ENCODE peak calls at places on chromosome 1, in seven cellular contexts. One of them, this sample, is unnamed.

GRCh38 chr1:62304975-62305374 is 14.3 kb downstream of the KANK4 start:
- DNase-seq in ovary: no peak
- DNase-seq in thoracic aorta: no peak
- DNase-seq in aorta: no peak
- DNase-seq in prostate gland: no peak
- DNase-seq in cardiac muscle cell: no peak
- DNase-seq in neural progenitor cell: no peak
- DNase-seq in this sample: no peak

GRCh38 chr1:35988237-35988636 is 57.3 kb downstream of the AGO3 start:
- DNase-seq in ovary: no peak
- DNase-seq in thoracic aorta: no peak
- DNase-seq in aorta: no peak
- DNase-seq in prostate gland: no peak
- DNase-seq in cardiac muscle cell: no peak
- DNase-seq in neural progenitor cell: no peak
- DNase-seq in this sample: no peak

GRCh38 chr1:1318131-1318652 is 6.3 kb downstream of the INTS11 start:
- DNase-seq in ovary: peak; percentile 89
- DNase-seq in thoracic aorta: peak; percentile 73
- DNase-seq in aorta: peak; percentile 92
- DNase-seq in prostate gland: peak; percentile 86
- DNase-seq in cardiac muscle cell: peak; percentile 96
- DNase-seq in neural progenitor cell: no peak
- DNase-seq in this sample: no peak

GRCh38 chr1:197314672-197315071 is 46.6 kb downstream of the CRB1 start:
- DNase-seq in ovary: no peak
- DNase-seq in thoracic aorta: no peak
- DNase-seq in aorta: no peak
- DNase-seq in prostate gland: no peak
- DNase-seq in cardiac muscle cell: no peak
- DNase-seq in neural progenitor cell: no peak
- DNase-seq in this sample: no peak

GRCh38 chr1:244052011-244052727 is 1.1 kb downstream of the ZBTB18 start:
- DNase-seq in ovary: no peak
- DNase-seq in thoracic aorta: no peak
- DNase-seq in aorta: no peak
- DNase-seq in prostate gland: no peak
- DNase-seq in cardiac muscle cell: no peak
- DNase-seq in neural progenitor cell: peak; percentile 57
- DNase-seq in this sample: no peak

GRCh38 chr1:183739640-183740385 is 65.1 kb upstream of the RGL1 start:
- DNase-seq in ovary: no peak
- DNase-seq in thoracic aorta: no peak
- DNase-seq in aorta: no peak
- DNase-seq in prostate gland: no peak
- DNase-seq in cardiac muscle cell: no peak
- DNase-seq in neural progenitor cell: no peak
- DNase-seq in this sample: no peak

GRCh38 chr1:19432943-19433609 is 52.3 kb downstream of the CAPZB start:
- DNase-seq in ovary: no peak
- DNase-seq in thoracic aorta: no peak
- DNase-seq in aorta: no peak
- DNase-seq in prostate gland: no peak
- DNase-seq in cardiac muscle cell: no peak
- DNase-seq in neural progenitor cell: no peak
- DNase-seq in this sample: no peak

GRCh38 chr1:227586733-227587132 is 23.4 kb downstream of the ZNF678 start:
- DNase-seq in ovary: no peak
- DNase-seq in thoracic aorta: no peak
- DNase-seq in aorta: no peak
- DNase-seq in prostate gland: no peak
- DNase-seq in cardiac muscle cell: no peak
- DNase-seq in neural progenitor cell: peak; percentile 27
- DNase-seq in this sample: no peak

GRCh38 chr1:84774674-84775548 is 84.7 kb upstream of the SSX2IP start:
- DNase-seq in ovary: no peak
- DNase-seq in thoracic aorta: no peak
- DNase-seq in aorta: no peak
- DNase-seq in prostate gland: peak; percentile 76
- DNase-seq in cardiac muscle cell: no peak
- DNase-seq in neural progenitor cell: peak; percentile 33
- DNase-seq in this sample: no peak

GRCh38 chr1:8822383-8823294 is 5.2 kb upstream of the RERE start:
- DNase-seq in ovary: no peak
- DNase-seq in thoracic aorta: no peak
- DNase-seq in aorta: no peak
- DNase-seq in prostate gland: no peak
- DNase-seq in cardiac muscle cell: peak; percentile 90
- DNase-seq in neural progenitor cell: no peak
- DNase-seq in this sample: no peak

GRCh38 chr1:67390041-67390887 is 39.9 kb downstream of the SERBP1 start:
- DNase-seq in ovary: no peak
- DNase-seq in thoracic aorta: no peak
- DNase-seq in aorta: no peak
- DNase-seq in prostate gland: no peak
- DNase-seq in cardiac muscle cell: peak; percentile 50
- DNase-seq in neural progenitor cell: no peak
- DNase-seq in this sample: no peak

DNA sequence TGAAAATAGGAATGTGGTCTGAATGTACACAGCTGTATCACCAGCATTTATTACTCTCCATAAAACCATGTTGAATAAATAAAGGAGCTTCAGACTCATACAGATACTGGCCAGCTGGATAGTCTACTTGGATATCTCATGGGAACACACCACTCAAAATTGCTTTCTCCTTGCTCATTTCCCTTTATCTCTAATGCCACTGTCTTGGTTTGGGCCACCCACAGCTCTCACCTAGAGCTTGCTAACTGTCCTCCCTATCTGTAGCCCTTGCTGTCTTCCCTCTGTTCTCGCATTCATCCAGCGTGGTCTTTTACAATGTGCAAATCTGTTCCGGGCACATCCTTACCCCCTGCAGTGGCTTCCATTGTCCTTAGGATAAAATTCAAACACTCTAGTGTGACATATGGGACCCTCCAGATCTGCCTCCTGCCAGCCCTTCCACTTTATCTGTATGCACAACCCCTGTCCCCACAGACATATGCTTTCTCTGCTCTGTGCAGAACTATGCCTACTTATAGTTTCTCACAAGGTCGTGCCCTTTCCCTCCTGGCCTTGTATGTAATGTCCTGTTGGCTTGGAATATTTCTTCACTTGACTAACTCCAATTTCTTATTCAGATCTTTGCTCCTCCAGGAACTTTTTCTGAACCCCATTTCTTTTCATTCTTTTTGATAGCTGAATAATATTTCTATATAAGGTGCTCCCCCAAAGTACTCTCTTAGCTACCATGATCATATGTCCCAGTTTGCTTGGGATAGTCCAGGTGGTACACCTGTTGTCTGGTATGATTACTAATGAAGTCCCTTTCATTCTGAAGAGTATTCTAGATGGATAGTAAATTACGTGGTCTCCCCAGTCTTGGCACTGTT is 2.9 kb downstream of the FLVCR1 start:
- DNase-seq in ovary: no peak
- DNase-seq in thoracic aorta: no peak
- DNase-seq in aorta: no peak
- DNase-seq in prostate gland: no peak
- DNase-seq in cardiac muscle cell: peak; percentile 6
- DNase-seq in neural progenitor cell: peak; percentile 39
- DNase-seq in this sample: no peak
- H3K4me3 ChIP-seq in ovary: no peak overlapping the region
- H3K4me3 ChIP-seq in thoracic aorta: no peak overlapping the region
- H3K4me3 ChIP-seq in aorta: no peak overlapping the region
- H3K4me3 ChIP-seq in prostate gland: no peak overlapping the region
- H3K4me3 ChIP-seq in cardiac muscle cell: peak overlapping the region; percentile 2
- H3K4me3 ChIP-seq in neural progenitor cell: peak overlapping the region; percentile 67
- H3K4me3 ChIP-seq in this sample: no peak overlapping the region

GRCh38 chr1:247948558-247948957 is at the start of gene OR2L8:
- DNase-seq in ovary: no peak
- DNase-seq in thoracic aorta: no peak
- DNase-seq in aorta: no peak
- DNase-seq in prostate gland: no peak
- DNase-seq in cardiac muscle cell: no peak
- DNase-seq in neural progenitor cell: no peak
- DNase-seq in this sample: no peak

DNA sequence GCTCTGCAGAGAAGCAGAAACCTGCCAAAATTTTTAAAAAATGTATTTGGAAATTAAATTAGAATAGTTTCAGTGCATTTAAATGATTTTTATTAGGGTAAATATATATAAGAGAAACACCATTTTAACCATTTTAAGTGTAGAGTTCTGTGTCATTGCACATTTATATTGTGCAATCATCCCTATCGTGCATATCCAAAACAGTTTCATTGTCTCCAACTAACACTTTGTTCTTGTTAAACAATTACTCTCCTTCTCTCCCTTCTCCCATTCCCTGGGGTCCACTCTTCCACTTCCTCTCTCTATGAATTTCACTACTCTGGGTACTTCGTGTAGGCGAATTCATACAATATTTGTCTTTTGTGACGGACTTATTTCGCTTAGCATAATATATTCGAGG is 6.0 kb upstream of the OR2L8 start:
- DNase-seq in ovary: no peak
- DNase-seq in thoracic aorta: no peak
- DNase-seq in aorta: no peak
- DNase-seq in prostate gland: no peak
- DNase-seq in cardiac muscle cell: no peak
- DNase-seq in neural progenitor cell: no peak
- DNase-seq in this sample: no peak
- H3K9me3 ChIP-seq in ovary: no peaks in the 10 kb centered on the region
- H3K9me3 ChIP-seq in thoracic aorta: no peaks in the 10 kb centered on the region
- H3K9me3 ChIP-seq in aorta: no peaks in the 10 kb centered on the region
- H3K9me3 ChIP-seq in prostate gland: no peaks in the 10 kb centered on the region
- H3K9me3 ChIP-seq in cardiac muscle cell: no peaks in the 10 kb centered on the region
- H3K9me3 ChIP-seq in neural progenitor cell: peaks cover 39% of the 10 kb centered on the region
- H3K9me3 ChIP-seq in this sample: no peaks in the 10 kb centered on the region

GRCh38 chr1:112937495-112937894 is 18.5 kb downstream of the SLC16A1 start:
- DNase-seq in ovary: no peak
- DNase-seq in thoracic aorta: no peak
- DNase-seq in aorta: no peak
- DNase-seq in prostate gland: no peak
- DNase-seq in cardiac muscle cell: no peak
- DNase-seq in neural progenitor cell: peak; percentile 44
- DNase-seq in this sample: no peak

GRCh38 chr1:112934562-112934952 is 21.4 kb downstream of the SLC16A1 start:
- DNase-seq in ovary: no peak
- DNase-seq in thoracic aorta: no peak
- DNase-seq in aorta: no peak
- DNase-seq in prostate gland: peak; percentile 8
- DNase-seq in cardiac muscle cell: no peak
- DNase-seq in neural progenitor cell: peak; percentile 15
- DNase-seq in this sample: no peak

GRCh38 chr1:112935474-112936289 is 20.3 kb downstream of the SLC16A1 start:
- DNase-seq in ovary: no peak
- DNase-seq in thoracic aorta: no peak
- DNase-seq in aorta: no peak
- DNase-seq in prostate gland: no peak
- DNase-seq in cardiac muscle cell: peak; percentile 76
- DNase-seq in neural progenitor cell: no peak
- DNase-seq in this sample: no peak

GRCh38 chr1:112937070-112937469 is 18.9 kb downstream of the SLC16A1 start:
- DNase-seq in ovary: no peak
- DNase-seq in thoracic aorta: no peak
- DNase-seq in aorta: no peak
- DNase-seq in prostate gland: no peak
- DNase-seq in cardiac muscle cell: peak; percentile 35
- DNase-seq in neural progenitor cell: no peak
- DNase-seq in this sample: no peak

GRCh38 chr1:112933820-112934561 is 22.0 kb downstream of the SLC16A1 start:
- DNase-seq in ovary: no peak
- DNase-seq in thoracic aorta: no peak
- DNase-seq in aorta: no peak
- DNase-seq in prostate gland: no peak
- DNase-seq in cardiac muscle cell: no peak
- DNase-seq in neural progenitor cell: no peak
- DNase-seq in this sample: no peak
- H3K4me1 ChIP-seq in ovary: no peaks in the 10 kb centered on the region
- H3K4me1 ChIP-seq in thoracic aorta: peaks cover 20% of the 10 kb centered on the region
- H3K4me1 ChIP-seq in aorta: peaks cover 2% of the 10 kb centered on the region
- H3K4me1 ChIP-seq in prostate gland: no peaks in the 10 kb centered on the region
- H3K4me1 ChIP-seq in cardiac muscle cell: peaks cover 32% of the 10 kb centered on the region
- H3K4me1 ChIP-seq in neural progenitor cell: peaks cover 40% of the 10 kb centered on the region
- H3K4me1 ChIP-seq in this sample: no peaks in the 10 kb centered on the region

GRCh38 chr1:25618433-25618808 is 1.8 kb downstream of the MAN1C1 start:
- DNase-seq in ovary: no peak
- DNase-seq in thoracic aorta: no peak
- DNase-seq in aorta: no peak
- DNase-seq in prostate gland: no peak
- DNase-seq in cardiac muscle cell: no peak
- DNase-seq in neural progenitor cell: peak; percentile 25
- DNase-seq in this sample: no peak

GRCh38 chr1:25616932-25617625 is 488 bp downstream of the MAN1C1 start:
- DNase-seq in ovary: peak; percentile 53
- DNase-seq in thoracic aorta: no peak
- DNase-seq in aorta: peak; percentile 59
- DNase-seq in prostate gland: no peak
- DNase-seq in cardiac muscle cell: no peak
- DNase-seq in neural progenitor cell: peak; percentile 52
- DNase-seq in this sample: peak; percentile 40

GRCh38 chr1:25616080-25616931 is at the start of gene MAN1C1:
- DNase-seq in ovary: peak; percentile 91
- DNase-seq in thoracic aorta: peak; percentile 47
- DNase-seq in aorta: peak; percentile 93
- DNase-seq in prostate gland: peak; percentile 78
- DNase-seq in cardiac muscle cell: peak; percentile 82
- DNase-seq in neural progenitor cell: peak; percentile 99
- DNase-seq in this sample: peak; percentile 79

GRCh38 chr1:25619101-25619890 is 2.7 kb downstream of the MAN1C1 start:
- DNase-seq in ovary: peak; percentile 61
- DNase-seq in thoracic aorta: no peak
- DNase-seq in aorta: no peak
- DNase-seq in prostate gland: no peak
- DNase-seq in cardiac muscle cell: peak; percentile 28
- DNase-seq in neural progenitor cell: peak; percentile 89
- DNase-seq in this sample: peak; percentile 51

DNA sequence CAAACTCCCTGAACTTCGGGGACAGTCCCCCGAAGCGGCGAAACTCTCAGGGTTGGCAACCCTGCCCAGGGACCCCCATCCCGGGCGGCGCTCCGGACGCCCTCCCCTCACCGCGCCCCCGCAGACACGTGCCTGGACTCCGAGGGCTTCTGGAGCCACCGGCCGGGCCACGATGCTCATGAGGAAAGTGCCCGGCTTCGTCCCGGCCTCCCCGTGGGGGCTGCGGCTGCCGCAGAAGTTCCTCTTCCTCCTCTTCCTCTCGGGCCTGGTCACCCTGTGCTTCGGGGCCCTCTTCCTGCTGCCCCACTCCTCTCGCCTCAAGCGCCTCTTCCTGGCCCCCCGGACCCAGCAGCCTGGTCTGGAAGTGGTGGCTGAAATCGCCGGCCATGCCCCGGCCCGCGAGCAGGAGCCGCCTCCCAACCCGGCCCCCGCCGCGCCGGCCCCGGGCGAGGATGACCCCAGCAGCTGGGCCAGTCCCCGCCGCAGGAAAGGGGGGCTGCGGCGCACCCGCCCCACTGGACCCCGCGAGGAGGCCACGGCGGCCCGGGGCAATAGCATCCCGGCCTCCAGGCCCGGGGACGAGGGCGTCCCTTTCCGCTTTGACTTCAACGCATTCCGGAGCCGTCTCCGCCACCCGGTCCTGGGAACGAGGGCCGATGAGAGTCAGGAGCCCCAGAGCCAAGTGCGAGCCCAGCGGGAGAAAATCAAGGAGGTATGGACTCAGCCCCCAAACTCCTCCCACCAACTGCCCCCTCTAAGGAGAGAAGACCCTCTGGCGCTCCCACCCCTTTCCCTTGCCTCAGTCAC is 1.2 kb downstream of the MAN1C1 start:
- DNase-seq in ovary: peak; percentile 51
- DNase-seq in thoracic aorta: no peak
- DNase-seq in aorta: peak; percentile 73
- DNase-seq in prostate gland: no peak
- DNase-seq in cardiac muscle cell: no peak
- DNase-seq in neural progenitor cell: peak; percentile 68
- DNase-seq in this sample: no peak
- H3K4me3 ChIP-seq in ovary: peak overlapping the region; percentile 65
- H3K4me3 ChIP-seq in thoracic aorta: peak overlapping the region; percentile 93
- H3K4me3 ChIP-seq in aorta: peak overlapping the region; percentile 79
- H3K4me3 ChIP-seq in prostate gland: peak overlapping the region; percentile 93
- H3K4me3 ChIP-seq in cardiac muscle cell: peak overlapping the region; percentile 92
- H3K4me3 ChIP-seq in neural progenitor cell: peak overlapping the region; percentile 58
- H3K4me3 ChIP-seq in this sample: peak overlapping the region; percentile 63

This sample was measured in naive thymus-derived CD4-positive, alpha-beta T cell.